ENCODE peak calls at places on chromosome 13, in five cellular contexts. T is A549, L is HepG2, E is K562, D is GM12878. U is an unnamed sample.

GRCh38 chr13:60646600-60646999 is 249.6 kb downstream of the TDRD3 start:
- DNase-seq in D (no peak), L (no peak), T (no peak), E (no peak), U (peak)

GRCh38 chr13:50161052-50161451 is 145.8 kb downstream of the KCNRG start:
- DNase-seq in D (no peak), T (no peak), L (peak), E (peak), U (no peak)

GRCh38 chr13:112392719-112393118 is 16.6 kb downstream of the SPACA7 start:
- DNase-seq in D (no peak), T (no peak), L (no peak), E (peak), U (peak)

GRCh38 chr13:108877300-108877699 is 247.9 kb downstream of the MYO16 start:
- DNase-seq in T (no peak), D (no peak), E (no peak), L (no peak), U (no peak)

GRCh38 chr13:108005231-108005630 is 210.1 kb downstream of the LIG4 start:
- DNase-seq in L (no peak), E (peak), T (no peak), D (no peak), U (no peak)

GRCh38 chr13:110771194-110771593 is 57.7 kb downstream of the ING1 start:
- DNase-seq in L (no peak), D (no peak), T (peak), E (no peak), U (no peak)

GRCh38 chr13:22836475-22836874 is 344.3 kb upstream of the SGCG start:
- DNase-seq in T (no peak), E (no peak), L (no peak), D (no peak), U (no peak)

GRCh38 chr13:82747331-82747730 is 1134.9 kb downstream of the SLITRK1 start:
- DNase-seq in E (no peak), D (no peak), T (no peak), L (no peak), U (peak)

GRCh38 chr13:78940444-78940843 is 281.5 kb upstream of the OBI1 start:
- DNase-seq in T (no peak), L (no peak), D (no peak), E (no peak), U (no peak)

GRCh38 chr13:25401958-25402357 is 30.2 kb downstream of the ATP8A2 start:
- DNase-seq in E (no peak), L (no peak), T (no peak), D (no peak), U (no peak)

GRCh38 chr13:92681239-92681638 is 545.4 kb upstream of the GPC6 start:
- DNase-seq in T (no peak), D (no peak), L (no peak), E (no peak), U (peak)

GRCh38 chr13:50453238-50453637 is 390.3 kb downstream of the DLEU7 start:
- DNase-seq in E (no peak), L (no peak), D (no peak), T (no peak), U (no peak)

GRCh38 chr13:103188688-103189326 is 122.6 kb upstream of the SLC10A2 start:
- DNase-seq in T (peak), E (no peak), L (no peak), D (no peak), U (peak)

GRCh38 chr13:77019756-77020155 is 7.2 kb downstream of the FBXL3 start:
- DNase-seq in T (no peak), L (no peak), D (no peak), E (no peak), U (no peak)

GRCh38 chr13:39777527-39778061 is 122.1 kb downstream of the COG6 start:
- DNase-seq in L (no peak), T (peak), E (no peak), D (no peak), U (peak)

GRCh38 chr13:45696610-45697226 is 5.4 kb upstream of the CBY2 start:
- DNase-seq in L (no peak), T (no peak), E (no peak), D (peak), U (no peak)

GRCh38 chr13:79671420-79671819 is 190.5 kb downstream of the NDFIP2 start:
- DNase-seq in L (no peak), D (no peak), E (no peak), T (no peak), U (no peak)

GRCh38 chr13:71751074-71751473 is 115.9 kb downstream of the DACH1 start:
- DNase-seq in E (no peak), T (no peak), D (no peak), L (no peak), U (no peak)

GRCh38 chr13:27565818-27566217 is 54.5 kb downstream of the LNX2 start:
- DNase-seq in E (no peak), L (no peak), T (no peak), D (no peak), U (no peak)

GRCh38 chr13:105290596-105290995 is 1244.9 kb downstream of the EFNB2 start:
- DNase-seq in L (no peak), T (no peak), D (no peak), E (no peak), U (no peak)

GRCh38 chr13:27968316-27969072 is 621 bp downstream of the CDX2 start:
- DNase-seq in D (no peak), E (no peak), L (no peak), T (peak), U (peak)

GRCh38 chr13:113082198-113083021 is 23.2 kb upstream of the F7 start:
- DNase-seq in T (no peak), E (no peak), L (no peak), D (no peak), U (no peak)

GRCh38 chr13:51534075-51534817 is 50.0 kb upstream of the WDFY2 start:
- DNase-seq in E (no peak), L (no peak), T (no peak), D (no peak), U (no peak)
- H3K27ac ChIP-seq in E (no peak), L (no peak), T (peak), D (no peak), U (no peak)

GRCh38 chr13:80921556-80921955 is 580.6 kb upstream of the SPRY2 start:
- DNase-seq in L (no peak), E (no peak), D (no peak), T (no peak), U (no peak)
- TF ChIP-seq JUNB in L (no peak), E (no peak), D (no peak), T (no peak), U (no peak)

DNA sequence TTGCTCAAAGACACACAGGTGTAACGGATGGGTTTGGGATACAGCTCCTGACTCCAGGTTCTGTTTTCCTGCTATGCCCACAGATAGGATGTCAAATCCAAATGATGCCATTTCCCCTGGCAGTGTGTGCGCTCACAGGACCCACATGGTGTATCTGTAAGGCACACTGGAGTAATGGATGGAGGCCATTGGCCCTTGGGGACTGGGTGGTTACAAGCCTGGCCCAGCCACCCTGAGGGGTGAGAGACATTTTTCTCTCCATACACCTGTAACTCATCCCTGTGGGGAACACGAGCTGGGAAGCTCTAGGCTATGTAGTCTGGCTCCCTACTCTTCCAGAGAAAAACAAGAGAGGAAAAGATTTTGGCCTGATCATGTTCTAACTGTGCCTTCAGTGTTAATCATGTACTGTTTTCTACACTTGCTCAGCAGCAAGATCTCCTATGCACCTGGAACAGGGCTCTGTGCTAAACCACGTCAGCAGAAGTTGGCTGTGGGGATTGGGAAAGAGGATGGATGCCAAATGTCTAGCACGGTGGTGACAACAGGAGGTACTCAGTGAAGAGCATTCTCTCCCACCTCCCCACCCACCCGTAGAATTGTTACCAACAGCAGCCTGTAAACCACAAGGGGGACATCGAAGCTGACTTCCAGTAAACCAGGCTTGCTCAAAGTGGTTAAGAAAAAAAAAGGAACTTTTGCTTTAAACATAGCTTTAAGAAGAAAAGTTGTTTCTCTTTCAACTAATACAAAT is 237.0 kb downstream of the LACC1 start:
- DNase-seq in L (no peak), T (no peak), E (no peak), D (no peak), U (peak)
- H3K27ac ChIP-seq in L (no peak), T (no peak), E (no peak), D (no peak), U (no peak)

DNA sequence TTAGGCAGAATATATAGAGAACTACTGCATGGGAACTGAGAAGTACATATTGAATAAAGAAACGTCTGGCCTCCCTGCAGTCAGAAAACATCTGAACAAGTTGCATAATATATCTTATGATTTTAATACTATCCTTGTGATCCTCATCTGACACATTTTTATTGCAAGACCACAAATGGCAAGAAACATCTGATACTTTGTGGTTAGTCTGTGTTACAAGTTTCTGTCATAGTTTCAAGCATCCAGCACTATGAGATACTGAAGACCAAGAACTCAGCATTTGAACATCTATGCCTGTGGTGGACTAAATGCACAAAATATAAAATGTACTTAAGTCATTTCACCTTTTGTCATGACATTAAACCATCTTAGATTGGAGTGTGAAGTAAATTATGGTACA is 1175.8 kb upstream of the MIR17HG start:
- DNase-seq in D (no peak), T (no peak), L (no peak), E (no peak), U (no peak)
- TF ChIP-seq JUNB in D (no peak), T (no peak), L (no peak), E (no peak), U (no peak)

DNA sequence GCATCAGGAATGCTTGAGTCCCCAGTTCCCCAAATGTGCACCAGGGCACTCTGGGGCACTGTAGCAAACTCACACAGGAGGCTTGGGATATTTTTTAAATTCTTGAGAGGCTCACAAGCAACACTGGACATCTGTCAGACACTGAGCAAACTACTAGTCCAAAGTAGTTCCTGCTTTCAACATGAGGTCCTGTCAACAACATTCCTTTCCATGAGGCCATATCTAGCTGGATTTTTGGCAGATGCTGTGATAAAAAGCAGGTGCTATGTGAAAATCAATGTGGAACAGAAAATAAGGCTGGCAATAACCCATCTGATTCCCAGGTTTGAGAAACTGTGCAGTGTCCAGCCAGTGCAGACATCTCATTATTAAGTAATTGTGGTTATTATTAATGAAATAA is 50.5 kb downstream of the STARD13 start:
- DNase-seq in E (no peak), L (peak), D (no peak), T (no peak), U (no peak)
- H3K27ac ChIP-seq in E (no peak), L (no peak), D (no peak), T (peak), U (no peak)

GRCh38 chr13:36430247-36431203 is 1.8 kb upstream of the CCNA1 start:
- DNase-seq in L (no peak), D (no peak), E (no peak), T (no peak), U (peak)

GRCh38 chr13:36428083-36428482 is 4.2 kb upstream of the CCNA1 start:
- DNase-seq in D (no peak), L (no peak), T (peak), E (no peak), U (no peak)

GRCh38 chr13:36432106-36432544 is at the start of gene CCNA1:
- DNase-seq in L (no peak), D (no peak), T (peak), E (peak), U (peak)

GRCh38 chr13:36436811-36437210 is 4.5 kb downstream of the CCNA1 start:
- DNase-seq in D (no peak), L (no peak), E (no peak), T (no peak), U (no peak)

GRCh38 chr13:36431204-36432105 is 840 bp upstream of the CCNA1 start:
- DNase-seq in L (no peak), E (no peak), T (no peak), D (no peak), U (peak)
- TF ChIP-seq JUNB in L (no peak), E (no peak), T (no peak), D (no peak), U (no peak)